ENCODE peak calls at places on chromosomes 16 and 17, in four cellular contexts. Z is K562, K is WTC11, E is GM12878. B is an unnamed sample.

GRCh38 chr17:28415886-28416285 is 9.9 kb upstream of the SLC46A1 start:
- DNase-seq in E (no peak), Z (no peak), K (no peak), B (no peak)

GRCh38 chr16:8849411-8850011 is 19.3 kb downstream of the CARHSP1 start:
- DNase-seq in Z (no peak), E (no peak), K (no peak), B (no peak)

GRCh38 chr17:40118093-40118492 is 3.7 kb upstream of the MSL1 start:
- DNase-seq in Z (no peak), K (no peak), E (no peak), B (no peak)

GRCh38 chr16:69522041-69522578 is 43.7 kb upstream of the NFAT5 start:
- DNase-seq in E (no peak), K (no peak), Z (no peak), B (no peak)

GRCh38 chr16:88009566-88010342 is 58.5 kb downstream of the BANP start:
- DNase-seq in Z (no peak), K (no peak), E (no peak), B (no peak)

GRCh38 chr16:4293822-4294457 is 21.1 kb upstream of the TFAP4 start:
- DNase-seq in E (no peak), Z (peak; percentile 9), K (peak; percentile 81), B (no peak)

GRCh38 chr16:27817038-27817437 is 246.5 kb downstream of the GSG1L start:
- DNase-seq in K (no peak), E (no peak), Z (no peak), B (no peak)

GRCh38 chr16:74633686-74634085 is 26.8 kb upstream of the GLG1 start:
- DNase-seq in E (no peak), Z (no peak), K (no peak), B (no peak)

GRCh38 chr16:85616608-85617311 is 3.6 kb downstream of the GSE1 start:
- DNase-seq in K (no peak), E (peak; percentile 51), Z (no peak), B (no peak)

GRCh38 chr16:12323007-12323699 is 346.6 kb downstream of the SNX29 start:
- DNase-seq in E (peak; percentile 43), K (no peak), Z (no peak), B (no peak)

GRCh38 chr16:11621539-11621919 is 34.8 kb upstream of the LITAF start:
- DNase-seq in E (no peak), Z (no peak), K (no peak), B (no peak)

GRCh38 chr17:8126306-8127066 is 2.6 kb upstream of the HES7 start:
- DNase-seq in Z (peak; percentile 71), K (peak; percentile 60), E (no peak), B (no peak)

GRCh38 chr17:13671771-13672170 is 70.0 kb upstream of the HS3ST3A1 start:
- DNase-seq in E (no peak), Z (no peak), K (peak; percentile 20), B (no peak)

GRCh38 chr17:18246880-18247612 is 11.5 kb downstream of the FLII start:
- DNase-seq in Z (peak; percentile 92), K (peak; percentile 96), E (no peak), B (no peak)

GRCh38 chr17:37797206-37797605 is 52.3 kb upstream of the HNF1B start:
- DNase-seq in K (no peak), E (no peak), Z (no peak), B (no peak)

GRCh38 chr17:68433911-68434503 is 23.3 kb downstream of the WIPI1 start:
- DNase-seq in E (no peak), K (no peak), Z (no peak), B (no peak)

GRCh38 chr16:56910654-56911539 is 21.0 kb upstream of the HERPUD1 start:
- DNase-seq in Z (no peak), K (no peak), E (no peak), B (no peak)

GRCh38 chr16:4624015-4624826 is at the start of gene MGRN1:
- DNase-seq in K (peak; percentile 94), Z (peak; percentile 87), E (peak; percentile 96), B (peak; percentile 93)

GRCh38 chr17:35668807-35669206 is 62.6 kb upstream of the RASL10B start:
- DNase-seq in Z (no peak), K (no peak), E (no peak), B (no peak)

GRCh38 chr17:63859257-63859656 is 14.2 kb downstream of the CSH2 start:
- DNase-seq in Z (no peak), E (no peak), K (no peak), B (no peak)

GRCh38 chr17:6749519-6749918 is 6.3 kb upstream of the XAF1 start:
- DNase-seq in E (no peak), Z (no peak), K (no peak), B (no peak)

GRCh38 chr17:31798205-31798724 is 60.8 kb downstream of the COPRS start:
- DNase-seq in Z (no peak), E (no peak), K (no peak), B (peak; percentile 77)

GRCh38 chr16:47204736-47205499 is 61.2 kb upstream of the NETO2 start:
- DNase-seq in Z (no peak), E (no peak), K (no peak), B (no peak)

GRCh38 chr16:66590322-66590721 is 11.1 kb downstream of the CMTM2 start:
- DNase-seq in Z (no peak), K (no peak), E (no peak), B (no peak)

GRCh38 chr17:76384222-76384986 is at the start of gene SPHK1:
- DNase-seq in E (no peak), Z (peak; percentile 87), K (peak; percentile 73), B (peak; percentile 74)
- TF ChIP-seq NR2C2 in E (no peak), Z (no peak), K (no peak), B (no peak)

DNA sequence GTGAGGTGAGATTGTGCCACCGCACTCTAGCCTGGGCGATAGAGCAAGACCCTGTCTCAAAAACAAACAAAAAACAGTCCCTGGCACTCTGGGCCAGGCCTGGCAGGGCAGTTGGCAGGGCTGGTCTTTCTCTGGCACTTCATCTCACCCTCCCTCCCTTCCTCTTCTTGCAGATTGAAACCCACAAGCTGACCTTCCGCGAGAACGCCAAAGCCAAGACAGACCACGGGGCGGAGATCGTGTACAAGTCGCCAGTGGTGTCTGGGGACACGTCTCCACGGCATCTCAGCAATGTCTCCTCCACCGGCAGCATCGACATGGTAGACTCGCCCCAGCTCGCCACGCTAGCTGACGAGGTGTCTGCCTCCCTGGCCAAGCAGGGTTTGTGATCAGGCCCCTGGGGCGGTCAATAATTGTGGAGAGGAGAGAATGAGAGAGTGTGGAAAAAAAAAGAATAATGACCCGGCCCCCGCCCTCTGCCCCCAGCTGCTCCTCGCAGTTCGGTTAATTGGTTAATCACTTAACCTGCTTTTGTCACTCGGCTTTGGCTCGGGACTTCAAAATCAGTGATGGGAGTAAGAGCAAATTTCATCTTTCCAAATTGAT is 24.8 kb downstream of the STH start:
- DNase-seq in K (no peak), Z (no peak), E (no peak), B (no peak)
- TF ChIP-seq NR2C2 in K (no peak), Z (no peak), E (no peak), B (no peak)

GRCh38 chr17:44909681-44910144 is 5.6 kb downstream of the GFAP start:
- DNase-seq in Z (no peak), K (no peak), E (no peak), B (no peak)
- TF ChIP-seq NR2C2 in Z (no peak), K (no peak), E (no peak), B (no peak)

DNA sequence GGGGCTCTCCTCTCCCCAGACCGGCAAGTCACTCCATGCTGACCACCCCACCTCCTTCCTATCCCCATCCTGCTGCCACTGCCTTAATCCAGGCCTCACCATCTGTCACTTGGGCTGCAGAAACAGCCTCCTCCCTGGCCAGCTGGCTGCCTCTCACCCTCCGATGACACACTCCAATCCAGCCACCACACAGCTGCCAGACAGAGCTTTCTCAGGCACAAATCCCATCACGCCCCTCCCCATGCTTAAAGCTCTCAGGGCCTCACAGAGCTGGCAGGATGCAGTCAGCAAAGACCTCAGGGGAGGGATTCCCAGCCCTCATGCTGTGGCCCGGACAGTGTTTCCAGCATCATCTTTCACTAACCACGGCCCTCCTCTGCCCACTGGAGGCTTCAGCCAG is 13.7 kb downstream of the CAMKK1 start:
- DNase-seq in Z (no peak), K (no peak), E (no peak), B (no peak)
- TF ChIP-seq NR2C2 in Z (no peak), K (no peak), E (no peak), B (no peak)